ENCODE peak calls at places on chromosomes 7 and 10, in seven cellular contexts. One of them, this sample, is unnamed.

GRCh38 chr10:76185476-76186255 is 754.2 kb downstream of the LRMDA start:
- DNase-seq in NCI-H1092: no peak
- DNase-seq in astrocyte of the spinal cord: peak
- DNase-seq in MM.1S: no peak
- DNase-seq in tibial nerve: no peak
- DNase-seq in HTR-8/SVneo: no peak
- DNase-seq in stimulated activated CD4-positive, alpha-beta T cell treated with anti-CD3 and anti-CD28 coated beads, Interleukin-12 subunit alpha, Interleukin-12 subunit beta, amount 100 ng/mL, for 4 hours: no peak
- DNase-seq in this sample: no peak

GRCh38 chr10:91880310-91880709 is 29.0 kb downstream of the FGFBP3 start:
- DNase-seq in NCI-H1092: no peak
- DNase-seq in astrocyte of the spinal cord: no peak
- DNase-seq in MM.1S: no peak
- DNase-seq in tibial nerve: no peak
- DNase-seq in HTR-8/SVneo: no peak
- DNase-seq in stimulated activated CD4-positive, alpha-beta T cell treated with anti-CD3 and anti-CD28 coated beads, Interleukin-12 subunit alpha, Interleukin-12 subunit beta, amount 100 ng/mL, for 4 hours: no peak
- DNase-seq in this sample: no peak

GRCh38 chr7:150860978-150861295 is 8.6 kb downstream of the AOC1 start:
- DNase-seq in NCI-H1092: no peak
- DNase-seq in astrocyte of the spinal cord: no peak
- DNase-seq in MM.1S: no peak
- DNase-seq in tibial nerve: no peak
- DNase-seq in HTR-8/SVneo: no peak
- DNase-seq in stimulated activated CD4-positive, alpha-beta T cell treated with anti-CD3 and anti-CD28 coated beads, Interleukin-12 subunit alpha, Interleukin-12 subunit beta, amount 100 ng/mL, for 4 hours: no peak
- DNase-seq in this sample: no peak

GRCh38 chr10:123852411-123852951 is 39.1 kb downstream of the CPXM2 start:
- DNase-seq in NCI-H1092: no peak
- DNase-seq in astrocyte of the spinal cord: no peak
- DNase-seq in MM.1S: no peak
- DNase-seq in tibial nerve: no peak
- DNase-seq in HTR-8/SVneo: no peak
- DNase-seq in stimulated activated CD4-positive, alpha-beta T cell treated with anti-CD3 and anti-CD28 coated beads, Interleukin-12 subunit alpha, Interleukin-12 subunit beta, amount 100 ng/mL, for 4 hours: no peak
- DNase-seq in this sample: no peak

GRCh38 chr7:112854169-112854568 is 64.0 kb upstream of the TMEM168 start:
- DNase-seq in NCI-H1092: no peak
- DNase-seq in astrocyte of the spinal cord: no peak
- DNase-seq in MM.1S: no peak
- DNase-seq in tibial nerve: no peak
- DNase-seq in HTR-8/SVneo: no peak
- DNase-seq in stimulated activated CD4-positive, alpha-beta T cell treated with anti-CD3 and anti-CD28 coated beads, Interleukin-12 subunit alpha, Interleukin-12 subunit beta, amount 100 ng/mL, for 4 hours: no peak
- DNase-seq in this sample: no peak

GRCh38 chr7:140230517-140230861 is 53.7 kb upstream of the KDM7A start:
- DNase-seq in NCI-H1092: no peak
- DNase-seq in astrocyte of the spinal cord: no peak
- DNase-seq in MM.1S: peak
- DNase-seq in tibial nerve: no peak
- DNase-seq in HTR-8/SVneo: no peak
- DNase-seq in stimulated activated CD4-positive, alpha-beta T cell treated with anti-CD3 and anti-CD28 coated beads, Interleukin-12 subunit alpha, Interleukin-12 subunit beta, amount 100 ng/mL, for 4 hours: peak
- DNase-seq in this sample: no peak

GRCh38 chr10:12513775-12514663 is 164.7 kb downstream of the CAMK1D start:
- DNase-seq in NCI-H1092: peak
- DNase-seq in astrocyte of the spinal cord: no peak
- DNase-seq in MM.1S: no peak
- DNase-seq in tibial nerve: no peak
- DNase-seq in HTR-8/SVneo: no peak
- DNase-seq in stimulated activated CD4-positive, alpha-beta T cell treated with anti-CD3 and anti-CD28 coated beads, Interleukin-12 subunit alpha, Interleukin-12 subunit beta, amount 100 ng/mL, for 4 hours: no peak
- DNase-seq in this sample: peak

GRCh38 chr10:3427316-3427715 is 254.7 kb upstream of the PITRM1 start:
- DNase-seq in NCI-H1092: no peak
- DNase-seq in astrocyte of the spinal cord: no peak
- DNase-seq in MM.1S: no peak
- DNase-seq in tibial nerve: no peak
- DNase-seq in HTR-8/SVneo: no peak
- DNase-seq in stimulated activated CD4-positive, alpha-beta T cell treated with anti-CD3 and anti-CD28 coated beads, Interleukin-12 subunit alpha, Interleukin-12 subunit beta, amount 100 ng/mL, for 4 hours: no peak
- DNase-seq in this sample: no peak

GRCh38 chr10:102384053-102384452 is 11.5 kb upstream of the NFKB2 start:
- DNase-seq in NCI-H1092: no peak
- DNase-seq in astrocyte of the spinal cord: no peak
- DNase-seq in MM.1S: no peak
- DNase-seq in tibial nerve: no peak
- DNase-seq in HTR-8/SVneo: no peak
- DNase-seq in stimulated activated CD4-positive, alpha-beta T cell treated with anti-CD3 and anti-CD28 coated beads, Interleukin-12 subunit alpha, Interleukin-12 subunit beta, amount 100 ng/mL, for 4 hours: no peak
- DNase-seq in this sample: no peak

GRCh38 chr7:55266243-55266642 is 98.9 kb upstream of the LANCL2 start:
- DNase-seq in NCI-H1092: no peak
- DNase-seq in astrocyte of the spinal cord: no peak
- DNase-seq in MM.1S: no peak
- DNase-seq in tibial nerve: no peak
- DNase-seq in HTR-8/SVneo: no peak
- DNase-seq in stimulated activated CD4-positive, alpha-beta T cell treated with anti-CD3 and anti-CD28 coated beads, Interleukin-12 subunit alpha, Interleukin-12 subunit beta, amount 100 ng/mL, for 4 hours: no peak
- DNase-seq in this sample: no peak

GRCh38 chr10:128716181-128716580 is 590.0 kb upstream of the MKI67 start:
- DNase-seq in NCI-H1092: no peak
- DNase-seq in astrocyte of the spinal cord: no peak
- DNase-seq in MM.1S: no peak
- DNase-seq in tibial nerve: no peak
- DNase-seq in HTR-8/SVneo: no peak
- DNase-seq in stimulated activated CD4-positive, alpha-beta T cell treated with anti-CD3 and anti-CD28 coated beads, Interleukin-12 subunit alpha, Interleukin-12 subunit beta, amount 100 ng/mL, for 4 hours: no peak
- DNase-seq in this sample: no peak

GRCh38 chr10:15640536-15641085 is 79.1 kb downstream of the ITGA8 start:
- DNase-seq in NCI-H1092: no peak
- DNase-seq in astrocyte of the spinal cord: no peak
- DNase-seq in MM.1S: no peak
- DNase-seq in tibial nerve: no peak
- DNase-seq in HTR-8/SVneo: no peak
- DNase-seq in stimulated activated CD4-positive, alpha-beta T cell treated with anti-CD3 and anti-CD28 coated beads, Interleukin-12 subunit alpha, Interleukin-12 subunit beta, amount 100 ng/mL, for 4 hours: no peak
- DNase-seq in this sample: no peak

GRCh38 chr10:70430489-70431445 is 10.7 kb downstream of the NODAL start:
- DNase-seq in NCI-H1092: no peak
- DNase-seq in astrocyte of the spinal cord: peak
- DNase-seq in MM.1S: peak
- DNase-seq in tibial nerve: peak
- DNase-seq in HTR-8/SVneo: no peak
- DNase-seq in stimulated activated CD4-positive, alpha-beta T cell treated with anti-CD3 and anti-CD28 coated beads, Interleukin-12 subunit alpha, Interleukin-12 subunit beta, amount 100 ng/mL, for 4 hours: no peak
- DNase-seq in this sample: no peak

GRCh38 chr7:90345548-90346319 is 782 bp upstream of the GTPBP10 start:
- DNase-seq in NCI-H1092: no peak
- DNase-seq in astrocyte of the spinal cord: peak
- DNase-seq in MM.1S: peak
- DNase-seq in tibial nerve: peak
- DNase-seq in HTR-8/SVneo: no peak
- DNase-seq in stimulated activated CD4-positive, alpha-beta T cell treated with anti-CD3 and anti-CD28 coated beads, Interleukin-12 subunit alpha, Interleukin-12 subunit beta, amount 100 ng/mL, for 4 hours: no peak
- DNase-seq in this sample: no peak

GRCh38 chr7:41755100-41755499 is 52.2 kb upstream of the INHBA start:
- DNase-seq in NCI-H1092: no peak
- DNase-seq in astrocyte of the spinal cord: peak
- DNase-seq in MM.1S: no peak
- DNase-seq in tibial nerve: no peak
- DNase-seq in HTR-8/SVneo: no peak
- DNase-seq in stimulated activated CD4-positive, alpha-beta T cell treated with anti-CD3 and anti-CD28 coated beads, Interleukin-12 subunit alpha, Interleukin-12 subunit beta, amount 100 ng/mL, for 4 hours: no peak
- DNase-seq in this sample: no peak

GRCh38 chr10:5960070-5960972 is 17.0 kb downstream of the IL15RA start:
- DNase-seq in NCI-H1092: no peak
- DNase-seq in astrocyte of the spinal cord: peak
- DNase-seq in MM.1S: no peak
- DNase-seq in tibial nerve: no peak
- DNase-seq in HTR-8/SVneo: peak
- DNase-seq in stimulated activated CD4-positive, alpha-beta T cell treated with anti-CD3 and anti-CD28 coated beads, Interleukin-12 subunit alpha, Interleukin-12 subunit beta, amount 100 ng/mL, for 4 hours: no peak
- DNase-seq in this sample: no peak

GRCh38 chr7:116271980-116272886 is 61.9 kb downstream of the TES start:
- DNase-seq in NCI-H1092: no peak
- DNase-seq in astrocyte of the spinal cord: peak
- DNase-seq in MM.1S: no peak
- DNase-seq in tibial nerve: peak
- DNase-seq in HTR-8/SVneo: peak
- DNase-seq in stimulated activated CD4-positive, alpha-beta T cell treated with anti-CD3 and anti-CD28 coated beads, Interleukin-12 subunit alpha, Interleukin-12 subunit beta, amount 100 ng/mL, for 4 hours: no peak
- DNase-seq in this sample: no peak

GRCh38 chr10:87700031-87700796 is 40.5 kb downstream of the PAPSS2 start:
- DNase-seq in NCI-H1092: no peak
- DNase-seq in astrocyte of the spinal cord: peak
- DNase-seq in MM.1S: no peak
- DNase-seq in tibial nerve: no peak
- DNase-seq in HTR-8/SVneo: peak
- DNase-seq in stimulated activated CD4-positive, alpha-beta T cell treated with anti-CD3 and anti-CD28 coated beads, Interleukin-12 subunit alpha, Interleukin-12 subunit beta, amount 100 ng/mL, for 4 hours: no peak
- DNase-seq in this sample: no peak

GRCh38 chr7:4959356-4959755 is 369 bp upstream of the MMD2 start:
- DNase-seq in NCI-H1092: no peak
- DNase-seq in astrocyte of the spinal cord: no peak
- DNase-seq in MM.1S: no peak
- DNase-seq in tibial nerve: no peak
- DNase-seq in HTR-8/SVneo: no peak
- DNase-seq in stimulated activated CD4-positive, alpha-beta T cell treated with anti-CD3 and anti-CD28 coated beads, Interleukin-12 subunit alpha, Interleukin-12 subunit beta, amount 100 ng/mL, for 4 hours: no peak
- DNase-seq in this sample: no peak

GRCh38 chr7:139675127-139676110 is 102.4 kb downstream of the HIPK2 start:
- DNase-seq in NCI-H1092: no peak
- DNase-seq in astrocyte of the spinal cord: peak
- DNase-seq in MM.1S: no peak
- DNase-seq in tibial nerve: no peak
- DNase-seq in HTR-8/SVneo: no peak
- DNase-seq in stimulated activated CD4-positive, alpha-beta T cell treated with anti-CD3 and anti-CD28 coated beads, Interleukin-12 subunit alpha, Interleukin-12 subunit beta, amount 100 ng/mL, for 4 hours: no peak
- DNase-seq in this sample: no peak

GRCh38 chr7:69208848-69209247 is 389.4 kb upstream of the AUTS2 start:
- DNase-seq in NCI-H1092: no peak
- DNase-seq in astrocyte of the spinal cord: no peak
- DNase-seq in MM.1S: peak
- DNase-seq in tibial nerve: no peak
- DNase-seq in HTR-8/SVneo: no peak
- DNase-seq in stimulated activated CD4-positive, alpha-beta T cell treated with anti-CD3 and anti-CD28 coated beads, Interleukin-12 subunit alpha, Interleukin-12 subunit beta, amount 100 ng/mL, for 4 hours: no peak
- DNase-seq in this sample: no peak

GRCh38 chr10:125982256-125982948 is 86.0 kb downstream of the FANK1 start:
- DNase-seq in NCI-H1092: peak
- DNase-seq in astrocyte of the spinal cord: peak
- DNase-seq in MM.1S: peak
- DNase-seq in tibial nerve: peak
- DNase-seq in HTR-8/SVneo: peak
- DNase-seq in stimulated activated CD4-positive, alpha-beta T cell treated with anti-CD3 and anti-CD28 coated beads, Interleukin-12 subunit alpha, Interleukin-12 subunit beta, amount 100 ng/mL, for 4 hours: no peak
- DNase-seq in this sample: no peak

GRCh38 chr10:132396495-132397035 is 435 bp upstream of the PWWP2B start:
- DNase-seq in NCI-H1092: no peak
- DNase-seq in astrocyte of the spinal cord: no peak
- DNase-seq in MM.1S: peak
- DNase-seq in tibial nerve: no peak
- DNase-seq in HTR-8/SVneo: peak
- DNase-seq in stimulated activated CD4-positive, alpha-beta T cell treated with anti-CD3 and anti-CD28 coated beads, Interleukin-12 subunit alpha, Interleukin-12 subunit beta, amount 100 ng/mL, for 4 hours: peak
- DNase-seq in this sample: no peak

GRCh38 chr10:101066146-101066889 is 4.5 kb downstream of the KAZALD1 start:
- DNase-seq in NCI-H1092: no peak
- DNase-seq in astrocyte of the spinal cord: peak
- DNase-seq in MM.1S: peak
- DNase-seq in tibial nerve: no peak
- DNase-seq in HTR-8/SVneo: peak
- DNase-seq in stimulated activated CD4-positive, alpha-beta T cell treated with anti-CD3 and anti-CD28 coated beads, Interleukin-12 subunit alpha, Interleukin-12 subunit beta, amount 100 ng/mL, for 4 hours: peak
- DNase-seq in this sample: peak

GRCh38 chr10:128095023-128095752 is 31.0 kb downstream of the MKI67 start:
- DNase-seq in NCI-H1092: no peak
- DNase-seq in astrocyte of the spinal cord: no peak
- DNase-seq in MM.1S: no peak
- DNase-seq in tibial nerve: no peak
- DNase-seq in HTR-8/SVneo: peak
- DNase-seq in stimulated activated CD4-positive, alpha-beta T cell treated with anti-CD3 and anti-CD28 coated beads, Interleukin-12 subunit alpha, Interleukin-12 subunit beta, amount 100 ng/mL, for 4 hours: no peak
- DNase-seq in this sample: no peak

GRCh38 chr7:128031901-128032604 is 816 bp upstream of the LRRC4 start:
- DNase-seq in NCI-H1092: peak
- DNase-seq in astrocyte of the spinal cord: peak
- DNase-seq in MM.1S: no peak
- DNase-seq in tibial nerve: no peak
- DNase-seq in HTR-8/SVneo: peak
- DNase-seq in stimulated activated CD4-positive, alpha-beta T cell treated with anti-CD3 and anti-CD28 coated beads, Interleukin-12 subunit alpha, Interleukin-12 subunit beta, amount 100 ng/mL, for 4 hours: peak
- DNase-seq in this sample: peak

GRCh38 chr7:132485600-132486594 is 90.4 kb downstream of the PLXNA4 start:
- DNase-seq in NCI-H1092: no peak
- DNase-seq in astrocyte of the spinal cord: no peak
- DNase-seq in MM.1S: peak
- DNase-seq in tibial nerve: peak
- DNase-seq in HTR-8/SVneo: no peak
- DNase-seq in stimulated activated CD4-positive, alpha-beta T cell treated with anti-CD3 and anti-CD28 coated beads, Interleukin-12 subunit alpha, Interleukin-12 subunit beta, amount 100 ng/mL, for 4 hours: no peak
- DNase-seq in this sample: no peak

GRCh38 chr7:79593819-79594218 is 140.4 kb upstream of the MAGI2 start:
- DNase-seq in NCI-H1092: no peak
- DNase-seq in astrocyte of the spinal cord: no peak
- DNase-seq in MM.1S: no peak
- DNase-seq in tibial nerve: no peak
- DNase-seq in HTR-8/SVneo: no peak
- DNase-seq in stimulated activated CD4-positive, alpha-beta T cell treated with anti-CD3 and anti-CD28 coated beads, Interleukin-12 subunit alpha, Interleukin-12 subunit beta, amount 100 ng/mL, for 4 hours: no peak
- DNase-seq in this sample: peak

GRCh38 chr10:44930904-44931620 is 19.9 kb downstream of the TMEM72 start:
- DNase-seq in NCI-H1092: no peak
- DNase-seq in astrocyte of the spinal cord: no peak
- DNase-seq in MM.1S: no peak
- DNase-seq in tibial nerve: no peak
- DNase-seq in HTR-8/SVneo: no peak
- DNase-seq in stimulated activated CD4-positive, alpha-beta T cell treated with anti-CD3 and anti-CD28 coated beads, Interleukin-12 subunit alpha, Interleukin-12 subunit beta, amount 100 ng/mL, for 4 hours: no peak
- DNase-seq in this sample: no peak

GRCh38 chr10:58896229-58896628 is 280.2 kb upstream of the PHYHIPL start:
- DNase-seq in NCI-H1092: no peak
- DNase-seq in astrocyte of the spinal cord: no peak
- DNase-seq in MM.1S: no peak
- DNase-seq in tibial nerve: no peak
- DNase-seq in HTR-8/SVneo: no peak
- DNase-seq in stimulated activated CD4-positive, alpha-beta T cell treated with anti-CD3 and anti-CD28 coated beads, Interleukin-12 subunit alpha, Interleukin-12 subunit beta, amount 100 ng/mL, for 4 hours: no peak
- DNase-seq in this sample: no peak

GRCh38 chr10:18005781-18006456 is 54.2 kb downstream of the SLC39A12 start:
- DNase-seq in NCI-H1092: no peak
- DNase-seq in astrocyte of the spinal cord: peak
- DNase-seq in MM.1S: no peak
- DNase-seq in tibial nerve: peak
- DNase-seq in HTR-8/SVneo: peak
- DNase-seq in stimulated activated CD4-positive, alpha-beta T cell treated with anti-CD3 and anti-CD28 coated beads, Interleukin-12 subunit alpha, Interleukin-12 subunit beta, amount 100 ng/mL, for 4 hours: no peak
- DNase-seq in this sample: no peak

GRCh38 chr10:124534231-124534798 is 72.7 kb downstream of the LHPP start:
- DNase-seq in NCI-H1092: no peak
- DNase-seq in astrocyte of the spinal cord: no peak
- DNase-seq in MM.1S: no peak
- DNase-seq in tibial nerve: no peak
- DNase-seq in HTR-8/SVneo: no peak
- DNase-seq in stimulated activated CD4-positive, alpha-beta T cell treated with anti-CD3 and anti-CD28 coated beads, Interleukin-12 subunit alpha, Interleukin-12 subunit beta, amount 100 ng/mL, for 4 hours: no peak
- DNase-seq in this sample: no peak

GRCh38 chr7:106071356-106071998 is 40.6 kb downstream of the SYPL1 start:
- DNase-seq in NCI-H1092: no peak
- DNase-seq in astrocyte of the spinal cord: no peak
- DNase-seq in MM.1S: peak
- DNase-seq in tibial nerve: no peak
- DNase-seq in HTR-8/SVneo: no peak
- DNase-seq in stimulated activated CD4-positive, alpha-beta T cell treated with anti-CD3 and anti-CD28 coated beads, Interleukin-12 subunit alpha, Interleukin-12 subunit beta, amount 100 ng/mL, for 4 hours: peak
- DNase-seq in this sample: no peak

GRCh38 chr7:32587431-32587948 is 92.2 kb downstream of the AVL9 start:
- DNase-seq in NCI-H1092: no peak
- DNase-seq in astrocyte of the spinal cord: peak
- DNase-seq in MM.1S: no peak
- DNase-seq in tibial nerve: no peak
- DNase-seq in HTR-8/SVneo: peak
- DNase-seq in stimulated activated CD4-positive, alpha-beta T cell treated with anti-CD3 and anti-CD28 coated beads, Interleukin-12 subunit alpha, Interleukin-12 subunit beta, amount 100 ng/mL, for 4 hours: no peak
- DNase-seq in this sample: no peak

This sample was measured in COR-L47.